ENCODE peak calls at places on chromosomes 2 and 18, in five cellular contexts. C, U, T, V and F are unnamed samples. For H3K36me3, the result is how much of the 10 kb centered on the place peaks cover.

GRCh38 chr2:181892795-181893435 is 1.4 kb downstream of the ITPRID2 start:
- DNase-seq in C (peak), U (no peak), T (no peak), V (no peak), F (peak)

GRCh38 chr2:169395821-169396374 is 33.6 kb upstream of the LRP2 start:
- DNase-seq in C (no peak), U (no peak), T (no peak), V (no peak), F (no peak)

GRCh38 chr2:236859896-236860295 is 225.8 kb upstream of the COPS8 start:
- DNase-seq in C (no peak), U (no peak), T (no peak), V (no peak), F (no peak)

GRCh38 chr2:107437807-107438206 is 388.9 kb upstream of the RGPD4 start:
- DNase-seq in C (no peak), U (no peak), T (no peak), V (no peak), F (no peak)

GRCh38 chr18:58572680-58573079 is 56.2 kb downstream of the ALPK2 start:
- DNase-seq in C (no peak), U (no peak), T (no peak), V (no peak), F (no peak)

GRCh38 chr2:36492216-36492945 is 105.6 kb downstream of the FEZ2 start:
- DNase-seq in C (peak), U (no peak), T (no peak), V (no peak), F (no peak)

GRCh38 chr2:53265900-53266299 is 501.7 kb upstream of the CHAC2 start:
- DNase-seq in C (no peak), U (no peak), T (no peak), V (no peak), F (no peak)

GRCh38 chr2:101063352-101063751 is 61.3 kb downstream of the RPL31 start:
- DNase-seq in C (no peak), U (no peak), T (no peak), V (no peak), F (no peak)

GRCh38 chr18:24915547-24915946 is 436.4 kb downstream of the ZNF521 start:
- DNase-seq in C (peak), U (no peak), T (no peak), V (no peak), F (peak)

GRCh38 chr18:53567935-53568574 is 656.4 kb downstream of the MBD2 start:
- DNase-seq in C (peak), U (no peak), T (no peak), V (peak), F (peak)

GRCh38 chr2:137968477-137969417 is 4.5 kb downstream of the HNMT start:
- DNase-seq in C (no peak), U (no peak), T (no peak), V (no peak), F (no peak)

GRCh38 chr2:150255528-150255927 is 231.9 kb downstream of the RND3 start:
- DNase-seq in C (peak), U (no peak), T (no peak), V (no peak), F (peak)

GRCh38 chr2:225113356-225114015 is 71.2 kb upstream of the DOCK10 start:
- DNase-seq in C (no peak), U (no peak), T (no peak), V (no peak), F (no peak)

GRCh38 chr18:9597609-9598008 is 16.8 kb downstream of the PPP4R1 start:
- DNase-seq in C (no peak), U (no peak), T (no peak), V (no peak), F (no peak)

GRCh38 chr2:165016772-165017411 is 61.6 kb upstream of the SLC38A11 start:
- DNase-seq in C (peak), U (no peak), T (no peak), V (peak), F (peak)

GRCh38 chr2:71856709-71857525 is 290.7 kb downstream of the CYP26B1 start:
- DNase-seq in C (no peak), U (no peak), T (no peak), V (no peak), F (peak)

GRCh38 chr18:47175283-47175894 is 775 bp downstream of the IER3IP1 start:
- DNase-seq in C (no peak), U (peak), T (no peak), V (no peak), F (no peak)

GRCh38 chr18:48229445-48230052 is 179.6 kb downstream of the ZBTB7C start:
- DNase-seq in C (no peak), U (no peak), T (no peak), V (no peak), F (no peak)

GRCh38 chr18:79949571-79950439 is 1.6 kb downstream of the SLC66A2 start:
- DNase-seq in C (no peak), U (peak), T (peak), V (peak), F (no peak)

GRCh38 chr18:48122376-48122775 is 191.9 kb upstream of the SMAD2 start:
- DNase-seq in C (no peak), U (no peak), T (no peak), V (no peak), F (no peak)

DNA sequence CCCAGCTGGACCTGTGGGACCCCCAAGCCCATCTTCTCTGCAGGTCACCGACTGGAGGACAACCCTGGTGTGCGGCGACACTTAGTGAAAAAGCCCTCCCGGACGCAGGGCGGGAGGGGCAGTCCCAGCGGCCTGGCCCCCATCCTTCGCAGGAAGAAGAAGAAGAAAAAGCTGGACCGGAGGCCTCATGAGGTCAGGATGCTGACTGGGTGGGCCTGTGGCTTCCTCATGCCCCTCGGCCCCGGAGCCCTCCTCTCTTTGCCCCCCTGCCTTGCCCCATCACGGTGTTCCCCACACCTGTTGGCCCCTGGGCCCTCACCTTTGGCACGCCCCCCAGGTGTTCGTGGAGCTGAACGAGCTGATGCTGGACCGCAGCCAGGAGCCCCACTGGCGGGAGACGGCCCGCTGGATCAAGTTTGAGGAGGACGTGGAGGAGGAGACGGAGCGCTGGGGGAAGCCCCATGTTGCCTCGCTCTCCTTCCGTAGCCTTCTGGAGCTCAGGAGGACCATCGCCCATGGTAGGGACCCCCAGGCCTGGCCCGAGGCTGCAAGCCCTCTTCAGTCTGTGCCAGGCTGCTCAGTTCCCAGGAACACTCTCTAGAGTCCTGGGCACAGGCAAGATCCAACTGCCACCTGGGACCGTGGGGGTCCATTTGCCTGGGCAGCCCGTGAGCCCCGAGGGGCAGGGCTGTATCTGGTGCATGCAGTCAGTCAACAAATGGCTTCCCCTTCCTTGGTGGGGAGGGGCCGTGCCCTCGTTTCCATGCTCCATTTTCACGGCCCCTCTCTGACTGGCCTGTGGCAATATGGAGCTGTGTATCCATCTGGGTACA is 4.7 kb downstream of the SLC4A3 start:
- DNase-seq in C (no peak), U (no peak), T (no peak), V (no peak), F (no peak)
- H3K4me3 ChIP-seq in C (no peak), U (no peak), T (no peak), V (no peak), F (no peak)

GRCh38 chr2:233460726-233461431 is 105.7 kb downstream of the USP40 start:
- DNase-seq in C (no peak), U (peak), T (peak), V (no peak), F (no peak)

GRCh38 chr2:233458826-233459225 is 104.5 kb downstream of the DGKD start:
- DNase-seq in C (no peak), U (no peak), T (peak), V (no peak), F (no peak)

GRCh38 chr2:233458031-233458610 is 103.8 kb downstream of the DGKD start:
- DNase-seq in C (no peak), U (no peak), T (peak), V (no peak), F (no peak)

GRCh38 chr2:233461481-233461891 is 105.1 kb downstream of the USP40 start:
- DNase-seq in C (no peak), U (no peak), T (peak), V (no peak), F (no peak)

GRCh38 chr2:233459426-233459825 is 105.1 kb downstream of the DGKD start:
- DNase-seq in C (no peak), U (no peak), T (peak), V (no peak), F (no peak)
- H3K36me3 ChIP-seq in C (half or more), U (under half), T (under half), V (half or more), F (under half)

DNA sequence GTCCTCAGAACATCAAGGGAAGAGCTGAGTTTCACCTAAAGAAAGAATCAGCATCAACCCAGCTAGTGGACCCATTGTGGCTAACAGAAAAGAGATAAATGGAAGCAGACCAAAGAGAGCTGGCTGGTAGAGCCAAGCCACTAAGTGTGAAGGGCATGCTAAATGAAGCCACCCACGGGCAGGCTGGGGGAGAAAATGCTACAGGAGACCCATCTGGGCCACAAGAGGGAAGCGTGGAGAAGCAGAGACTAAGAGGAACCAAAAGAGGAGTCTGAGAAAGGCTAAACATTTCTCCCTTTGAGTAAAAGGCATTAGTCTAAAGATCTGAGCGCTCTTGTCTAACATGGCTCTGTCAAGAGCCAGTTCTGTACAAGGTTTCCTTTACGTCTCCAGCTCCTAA is 15.8 kb downstream of the CWC22 start:
- DNase-seq in C (no peak), U (no peak), T (no peak), V (peak), F (no peak)
- TF ChIP-seq CTCF in C (peak), U (no peak), T (no peak), V (peak), F (peak)

DNA sequence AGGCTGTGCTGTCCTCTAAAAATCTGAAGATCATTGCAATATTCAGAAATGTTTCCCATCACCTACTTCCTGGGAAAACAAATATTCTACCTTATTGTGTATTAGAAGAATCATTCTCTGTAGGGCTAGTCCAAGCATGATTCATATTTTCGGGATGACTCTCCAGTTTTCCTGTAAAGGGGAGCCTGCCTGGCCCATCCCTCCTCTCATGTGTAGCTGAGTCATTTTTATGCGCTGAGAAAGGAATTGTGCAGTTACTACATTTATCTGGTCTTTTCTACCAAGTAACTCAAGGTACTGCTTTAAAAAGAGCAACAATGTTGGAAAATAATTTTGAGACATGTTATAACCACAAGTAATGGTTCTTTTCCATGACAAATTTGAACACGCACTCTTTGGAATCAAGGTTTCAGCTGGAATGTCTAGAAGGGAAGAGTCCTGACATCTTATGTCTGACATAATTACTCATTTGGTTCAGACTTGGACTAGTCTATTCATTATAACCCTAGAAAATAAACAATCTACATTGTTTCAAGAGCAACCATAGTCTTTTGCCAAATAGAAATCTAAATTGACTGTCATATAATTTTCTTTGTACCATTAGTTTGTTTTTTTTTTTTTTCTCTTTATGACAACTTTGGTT is 6.6 kb downstream of the DSG3 start:
- DNase-seq in C (peak), U (no peak), T (no peak), V (no peak), F (peak)
- H3K4me3 ChIP-seq in C (no peak), U (no peak), T (no peak), V (no peak), F (no peak)

GRCh38 chr2:231461516-231461971 is 2.7 kb downstream of the NCL start:
- DNase-seq in C (no peak), U (no peak), T (peak), V (no peak), F (no peak)
- H3K36me3 ChIP-seq in C (under half), U (under half), T (half or more), V (half or more), F (under half)

GRCh38 chr2:175679231-175679630 is 322.8 kb downstream of the LNPK start:
- DNase-seq in C (no peak), U (no peak), T (no peak), V (no peak), F (no peak)

GRCh38 chr2:175679728-175680127 is 322.3 kb downstream of the LNPK start:
- DNase-seq in C (no peak), U (no peak), T (no peak), V (no peak), F (no peak)

DNA sequence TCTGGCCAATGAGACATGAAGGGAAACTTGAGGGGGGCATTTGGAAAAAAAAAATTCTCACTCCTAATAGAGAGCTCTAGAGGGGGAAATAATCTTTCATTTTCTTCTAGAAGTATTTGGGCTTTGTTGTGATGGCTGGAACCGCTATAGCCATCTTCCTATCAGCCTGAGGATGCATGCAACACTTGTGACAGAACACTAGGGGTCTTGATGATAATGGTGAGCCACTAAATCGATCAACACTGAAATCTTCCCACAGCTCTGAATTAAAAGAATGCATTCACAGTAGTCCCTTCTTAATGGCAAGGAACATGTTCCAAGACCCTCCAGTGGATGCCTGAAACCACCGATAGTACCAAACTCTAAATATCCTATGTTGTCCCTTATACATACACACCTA is 325.3 kb downstream of the LNPK start:
- DNase-seq in C (no peak), U (no peak), T (no peak), V (no peak), F (no peak)
- TF ChIP-seq CTCF in C (no peak), U (no peak), T (no peak), V (peak), F (no peak)

DNA sequence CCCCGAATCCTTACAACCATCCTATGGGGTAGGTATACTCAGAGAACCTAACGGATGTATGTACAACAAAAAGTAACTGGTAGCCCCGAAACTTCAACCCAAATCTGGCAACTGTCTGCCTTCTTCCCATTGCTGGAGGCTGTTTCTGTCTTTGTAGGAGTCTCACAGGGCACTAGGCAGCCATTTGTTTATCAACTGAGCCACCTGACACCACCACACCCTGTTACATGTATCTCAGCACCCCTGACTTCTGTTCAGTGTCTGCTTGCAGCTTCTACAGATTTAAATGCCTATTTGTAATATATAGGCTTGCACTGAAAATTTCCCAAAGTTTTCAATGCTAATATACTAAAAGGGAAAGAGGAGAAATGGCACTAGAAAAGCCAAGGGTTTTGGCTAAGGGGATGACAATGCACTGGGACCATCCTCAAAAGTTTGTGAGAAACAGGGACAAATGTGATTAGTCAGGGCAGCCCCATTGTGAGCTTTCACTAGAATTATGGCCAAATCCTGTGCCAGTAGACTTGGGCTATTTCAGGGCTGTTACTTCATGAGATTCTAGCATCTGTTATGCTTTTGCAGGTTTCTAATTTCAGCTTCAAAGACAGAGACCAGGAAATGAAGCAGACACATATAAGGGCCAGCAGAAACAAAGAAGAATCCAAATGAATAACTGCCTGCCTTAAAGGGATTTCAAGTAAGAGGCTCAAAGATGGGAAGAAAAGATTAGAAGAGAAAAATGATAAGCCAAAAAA is 103.3 kb downstream of the MYO5B start:
- DNase-seq in C (no peak), U (no peak), T (no peak), V (no peak), F (no peak)
- H3K4me3 ChIP-seq in C (no peak), U (no peak), T (no peak), V (no peak), F (no peak)

GRCh38 chr2:189794308-189794707 is 10.1 kb downstream of the PMS1 start:
- DNase-seq in C (no peak), U (no peak), T (no peak), V (no peak), F (no peak)

GRCh38 chr2:189799030-189799331 is 14.7 kb downstream of the PMS1 start:
- DNase-seq in C (no peak), U (no peak), T (no peak), V (no peak), F (no peak)

GRCh38 chr2:189799531-189799930 is 15.3 kb downstream of the PMS1 start:
- DNase-seq in C (peak), U (no peak), T (no peak), V (no peak), F (peak)

GRCh38 chr2:189798312-189799029 is 14.2 kb downstream of the PMS1 start:
- DNase-seq in C (peak), U (no peak), T (no peak), V (peak), F (peak)

DNA sequence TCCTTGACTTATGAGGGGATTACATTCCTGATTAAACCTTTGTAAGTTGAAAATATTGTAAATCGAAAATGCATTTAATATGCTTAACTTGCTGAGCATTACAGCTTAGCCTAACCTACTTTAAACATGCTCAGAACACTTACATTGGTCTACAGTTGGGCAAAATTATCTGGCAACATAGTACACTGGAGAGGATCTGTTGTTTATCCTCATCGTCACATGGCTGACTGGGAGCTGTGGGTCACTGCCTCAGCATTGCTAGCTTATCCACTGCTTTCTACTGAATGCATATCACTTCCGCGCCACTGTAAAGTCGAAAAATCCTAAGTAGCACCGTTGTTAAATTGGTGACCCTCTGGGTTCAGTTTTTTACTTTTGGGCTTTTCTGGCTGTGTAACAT is 13.7 kb downstream of the PMS1 start:
- DNase-seq in C (no peak), U (no peak), T (no peak), V (no peak), F (no peak)
- H3K36me3 ChIP-seq in C (under half), U (under half), T (under half), V (half or more), F (under half)

DNA sequence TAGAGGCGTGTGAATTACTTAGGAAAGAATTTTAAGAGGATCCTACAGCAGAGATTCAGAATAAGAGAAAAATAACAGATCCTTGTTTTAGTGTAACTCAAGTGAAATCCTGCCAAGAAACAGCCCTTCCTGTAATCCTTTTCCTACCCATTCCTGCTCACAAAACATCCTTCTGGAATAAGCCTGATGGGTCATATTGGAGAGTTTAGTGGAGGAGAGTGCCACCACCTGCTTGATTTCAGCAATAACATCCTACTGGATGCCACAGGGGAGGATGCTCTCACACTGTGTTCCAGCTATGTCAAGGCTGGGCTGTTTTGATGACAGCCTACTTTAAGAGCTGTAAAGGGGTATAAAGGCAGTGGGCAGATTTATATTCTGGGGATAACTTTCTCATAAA is 54.8 kb upstream of the CCDC178 start:
- DNase-seq in C (peak), U (no peak), T (no peak), V (peak), F (peak)
- TF ChIP-seq CTCF in C (peak), U (peak), T (peak), V (peak), F (peak)